ENCODE peak calls at places on chromosomes 12 and 14, in five cellular contexts. T is CD8-positive, alpha-beta T cell; S is GM23338; L is ovary; Q is astrocyte. I is an unnamed sample.
A peak's percentile ranks its signal among the peaks of the same experiment; 100 is the strongest.

GRCh38 chr12:67981236-67982164 is 7.7 kb upstream of the IFNG-AS1 start:
- DNase-seq in T (no peak), S (no peak), L (no peak), Q (peak; percentile 95), I (no peak)

GRCh38 chr12:39764944-39765560 is 145.4 kb upstream of the ABCD2 start:
- DNase-seq in T (no peak), S (peak; percentile 68), L (no peak), Q (peak; percentile 36), I (no peak)

GRCh38 chr14:55578511-55578910 is 1.5 kb upstream of the KTN1 start:
- DNase-seq in T (no peak), S (no peak), L (no peak), Q (no peak), I (no peak)

GRCh38 chr14:30889244-30889594 is 14.9 kb downstream of the COCH start:
- DNase-seq in T (no peak), S (no peak), L (no peak), Q (no peak), I (no peak)

GRCh38 chr12:47033081-47033480 is 46.3 kb upstream of the PCED1B start:
- DNase-seq in T (no peak), S (peak; percentile 27), L (peak; percentile 39), Q (no peak), I (no peak)

GRCh38 chr12:112422531-112422930 is 3.8 kb downstream of the PTPN11 start:
- DNase-seq in T (no peak), S (peak; percentile 17), L (no peak), Q (no peak), I (no peak)

GRCh38 chr12:52280796-52281560 is 6.5 kb downstream of the KRT86 start:
- DNase-seq in T (no peak), S (no peak), L (no peak), Q (peak; percentile 99), I (no peak)

GRCh38 chr12:50401383-50402155 is 884 bp downstream of the LARP4 start:
- DNase-seq in T (no peak), S (peak; percentile 57), L (no peak), Q (peak; percentile 50), I (no peak)

GRCh38 chr14:66495214-66496098 is 9.3 kb downstream of the CCDC196 start:
- DNase-seq in T (no peak), S (peak; percentile 69), L (no peak), Q (peak; percentile 52), I (no peak)

GRCh38 chr12:109485201-109485600 is 7.8 kb downstream of the UBE3B start:
- DNase-seq in T (no peak), S (no peak), L (no peak), Q (no peak), I (no peak)
- H3K36me3 ChIP-seq in T (peaks cover 64% of the 10 kb centered on the region), S (peaks cover 17% of the 10 kb centered on the region), L (no peaks in the 10 kb centered on the region), Q (peaks cover 37% of the 10 kb centered on the region), I (no peaks in the 10 kb centered on the region)

GRCh38 chr12:75709474-75709873 is 198.1 kb upstream of the KRR1 start:
- DNase-seq in T (no peak), S (no peak), L (peak; percentile 26), Q (no peak), I (no peak)
- H3K4me1 ChIP-seq in T (no peaks in the 10 kb centered on the region), S (peaks cover 58% of the 10 kb centered on the region), L (peaks cover 14% of the 10 kb centered on the region), Q (peaks cover 24% of the 10 kb centered on the region), I (no peaks in the 10 kb centered on the region)

GRCh38 chr12:79452906-79453305 is 237.9 kb downstream of the PAWR start:
- DNase-seq in T (no peak), S (peak; percentile 18), L (no peak), Q (no peak), I (no peak)

GRCh38 chr12:79444089-79444488 is 246.7 kb downstream of the PAWR start:
- DNase-seq in T (no peak), S (no peak), L (no peak), Q (peak; percentile 59), I (no peak)

GRCh38 chr12:79451988-79452387 is 238.8 kb downstream of the PAWR start:
- DNase-seq in T (no peak), S (no peak), L (peak; percentile 70), Q (peak; percentile 91), I (peak; percentile 53)

GRCh38 chr12:79451365-79451764 is 239.4 kb downstream of the PAWR start:
- DNase-seq in T (no peak), S (no peak), L (no peak), Q (no peak), I (no peak)

DNA sequence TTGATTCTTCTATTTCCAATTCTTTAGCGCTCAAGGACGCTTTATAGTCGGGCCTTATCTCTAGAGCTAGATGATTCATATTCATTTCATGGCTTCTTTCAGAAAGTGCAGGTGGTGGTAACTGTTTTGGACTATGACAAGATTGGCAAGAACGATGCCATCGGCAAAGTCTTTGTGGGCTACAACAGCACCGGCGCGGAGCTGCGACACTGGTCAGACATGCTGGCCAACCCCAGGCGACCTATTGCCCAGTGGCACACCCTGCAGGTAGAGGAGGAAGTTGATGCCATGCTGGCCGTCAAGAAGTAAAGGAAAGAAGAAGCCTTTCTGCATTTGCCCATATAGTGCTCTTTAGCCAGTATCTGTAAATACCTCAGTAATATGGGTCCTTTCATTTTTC is 241.9 kb downstream of the PAWR start:
- DNase-seq in T (no peak), S (peak; percentile 27), L (no peak), Q (no peak), I (no peak)
- TF ChIP-seq CTCF in T (no peak), S (peak; percentile 48), L (no peak), Q (no peak), I (no peak)

GRCh38 chr12:71607494-71608330 is 55.9 kb downstream of the ZFC3H1 start:
- DNase-seq in T (no peak), S (no peak), L (no peak), Q (no peak), I (no peak)
- H3K36me3 ChIP-seq in T (peaks cover 21% of the 10 kb centered on the region), S (peaks cover 35% of the 10 kb centered on the region), L (no peaks in the 10 kb centered on the region), Q (peaks cover 66% of the 10 kb centered on the region), I (no peaks in the 10 kb centered on the region)

I was measured in Peyer's patch.